ENCODE peak calls at places on chromosomes 16 and 17, in five cellular contexts. E, K, D, N and F are unnamed samples.

GRCh38 chr17:69607162-69607834 is 192.8 kb downstream of the MAP2K6 start:
- DNase-seq in E (peak; percentile 81), K (peak; percentile 68), D (peak; percentile 77), N (peak; percentile 89), F (peak; percentile 75)

GRCh38 chr17:76014100-76014924 is 12.8 kb downstream of the EVPL start:
- DNase-seq in E (peak; percentile 90), K (peak; percentile 72), D (peak; percentile 48), N (peak; percentile 59), F (peak; percentile 81)

GRCh38 chr17:39979865-39980401 is 674 bp upstream of the PSMD3 start:
- DNase-seq in E (no peak), K (peak; percentile 48), D (no peak), N (no peak), F (peak; percentile 32)

GRCh38 chr16:14304891-14305459 is 233.9 kb downstream of the MRTFB start:
- DNase-seq in E (no peak), K (no peak), D (no peak), N (no peak), F (no peak)

GRCh38 chr17:1031711-1032110 is 34.8 kb downstream of the TIMM22 start:
- DNase-seq in E (peak; percentile 90), K (no peak), D (peak; percentile 83), N (no peak), F (peak; percentile 50)

GRCh38 chr17:34990921-34991365 is 10.6 kb downstream of the LIG3 start:
- DNase-seq in E (no peak), K (no peak), D (no peak), N (no peak), F (peak; percentile 57)

GRCh38 chr16:23060458-23061320 is 88.6 kb downstream of the USP31 start:
- DNase-seq in E (no peak), K (peak; percentile 89), D (peak; percentile 57), N (peak; percentile 78), F (no peak)

GRCh38 chr16:50640391-50640790 is 40.7 kb downstream of the SNX20 start:
- DNase-seq in E (no peak), K (no peak), D (no peak), N (no peak), F (no peak)

GRCh38 chr17:37562016-37562745 is 47.0 kb downstream of the SYNRG start:
- DNase-seq in E (no peak), K (no peak), D (no peak), N (no peak), F (no peak)

GRCh38 chr17:65855245-65855644 is 293.8 kb upstream of the AXIN2 start:
- DNase-seq in E (no peak), K (no peak), D (no peak), N (peak; percentile 30), F (no peak)

GRCh38 chr16:66286527-66286926 is 80.0 kb upstream of the CDH5 start:
- DNase-seq in E (no peak), K (no peak), D (no peak), N (no peak), F (no peak)

GRCh38 chr17:64492481-64493109 is 4.3 kb downstream of the POLG2 start:
- DNase-seq in E (no peak), K (no peak), D (no peak), N (peak; percentile 51), F (no peak)

GRCh38 chr17:32629563-32630190 is 142.9 kb downstream of the CDK5R1 start:
- DNase-seq in E (no peak), K (no peak), D (no peak), N (no peak), F (no peak)

GRCh38 chr16:3618782-3619166 is 7.4 kb upstream of the SLX4 start:
- DNase-seq in E (no peak), K (no peak), D (no peak), N (no peak), F (no peak)

GRCh38 chr17:77802811-77803220 is 155.7 kb upstream of the TNRC6C start:
- DNase-seq in E (peak; percentile 29), K (no peak), D (no peak), N (no peak), F (no peak)

GRCh38 chr17:2796164-2797140 is at the start of gene RAP1GAP2:
- DNase-seq in E (peak; percentile 88), K (no peak), D (peak; percentile 62), N (no peak), F (peak; percentile 92)

GRCh38 chr17:58331815-58332719 is 3.5 kb upstream of the TSPOAP1 start:
- DNase-seq in E (peak; percentile 93), K (no peak), D (peak; percentile 74), N (no peak), F (peak; percentile 95)

GRCh38 chr17:68491381-68491849 is 20.8 kb upstream of the PRKAR1A start:
- DNase-seq in E (no peak), K (no peak), D (peak; percentile 33), N (no peak), F (no peak)

GRCh38 chr17:42674755-42675347 is 1.9 kb downstream of the PLEKHH3 start:
- DNase-seq in E (peak; percentile 78), K (no peak), D (no peak), N (no peak), F (no peak)

GRCh38 chr17:63780507-63780906 is 6.5 kb downstream of the DDX42 start:
- DNase-seq in E (no peak), K (no peak), D (no peak), N (peak; percentile 7), F (no peak)

GRCh38 chr17:78327880-78328279 is 32.0 kb downstream of the SOCS3 start:
- DNase-seq in E (peak; percentile 39), K (no peak), D (no peak), N (no peak), F (no peak)

GRCh38 chr16:56506941-56507340 is 12.9 kb downstream of the BBS2 start:
- DNase-seq in E (no peak), K (no peak), D (no peak), N (peak; percentile 92), F (no peak)

GRCh38 chr17:74860999-74861553 is 1.4 kb upstream of the GRIN2C start:
- DNase-seq in E (no peak), K (no peak), D (no peak), N (no peak), F (no peak)

GRCh38 chr16:54540525-54541180 is 254.1 kb upstream of the IRX3 start:
- DNase-seq in E (no peak), K (no peak), D (no peak), N (no peak), F (peak; percentile 28)

GRCh38 chr16:82639666-82640336 is 13.0 kb downstream of the CDH13 start:
- DNase-seq in E (no peak), K (peak; percentile 46), D (peak; percentile 57), N (peak; percentile 85), F (peak; percentile 82)

DNA sequence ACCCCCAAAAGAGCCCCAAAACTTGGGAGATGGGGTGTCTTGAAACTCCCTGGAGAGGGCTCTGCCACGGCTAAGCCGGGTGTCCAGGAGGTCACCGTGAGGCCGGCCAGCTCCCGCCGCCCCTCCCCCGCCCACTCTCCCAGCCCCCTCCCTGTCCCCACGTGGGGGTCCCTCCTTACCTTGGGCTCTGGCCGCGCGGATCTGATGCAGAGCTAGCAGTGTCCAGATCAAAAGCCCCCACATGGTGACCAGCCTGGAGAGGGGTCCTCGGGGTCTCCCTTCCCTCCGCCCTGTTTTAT is 450 bp downstream of the SDK2 start:
- DNase-seq in E (no peak), K (no peak), D (no peak), N (no peak), F (no peak)
- H3K4me3 ChIP-seq in E (peak overlapping the region; percentile 44), K (no peak overlapping the region), D (peak overlapping the region; percentile 71), N (no peak overlapping the region), F (no peak overlapping the region)

GRCh38 chr17:28711723-28712036 is at the start of gene PROCA1:
- DNase-seq in E (peak; percentile 90), K (no peak), D (no peak), N (no peak), F (no peak)

GRCh38 chr17:28714281-28714680 is 2.6 kb upstream of the PROCA1 start:
- DNase-seq in E (no peak), K (no peak), D (no peak), N (no peak), F (no peak)

GRCh38 chr17:28710948-28711722 is 553 bp downstream of the PROCA1 start:
- DNase-seq in E (peak; percentile 97), K (peak; percentile 86), D (peak; percentile 90), N (peak; percentile 93), F (peak; percentile 93)

GRCh38 chr17:28712705-28713415 is 1.2 kb upstream of the PROCA1 start:
- DNase-seq in E (peak; percentile 27), K (no peak), D (no peak), N (no peak), F (peak; percentile 19)

DNA sequence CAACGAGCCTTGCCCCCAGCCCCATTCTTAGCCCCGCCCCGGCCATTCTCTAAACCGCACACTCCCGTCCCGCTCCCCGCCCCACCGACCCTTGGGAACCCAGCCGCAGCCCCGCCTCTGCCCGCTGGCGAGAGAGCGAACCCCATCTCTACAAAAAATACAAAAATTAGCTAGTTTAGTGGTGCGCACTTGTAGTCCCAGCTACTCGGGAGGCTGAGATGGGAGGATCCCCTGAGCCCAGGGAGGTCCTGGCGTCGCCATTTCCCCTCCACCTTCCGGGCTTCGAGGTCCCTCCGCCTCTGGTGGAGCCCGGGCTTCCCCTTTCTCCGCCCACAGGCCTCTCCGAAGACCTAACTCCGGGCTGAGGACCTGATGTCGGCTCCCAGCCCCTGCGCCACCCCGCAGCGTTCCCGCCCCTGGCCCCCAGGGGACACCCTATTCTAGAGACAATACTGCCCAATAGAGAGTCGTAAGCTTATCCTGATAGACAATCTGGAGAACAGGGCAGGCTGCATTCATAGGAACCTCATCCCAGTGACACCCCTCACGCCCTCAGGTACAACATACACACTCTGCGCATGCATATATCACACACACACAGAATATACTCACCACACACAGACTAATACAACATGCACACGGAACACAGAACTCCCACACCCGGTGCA is 483 bp upstream of the PROCA1 start:
- DNase-seq in E (peak; percentile 88), K (no peak), D (peak; percentile 63), N (no peak), F (peak; percentile 66)
- TF ChIP-seq CTCF in E (no peak), K (no peak), D (no peak), N (no peak), F (no peak)

GRCh38 chr17:82287849-82288601 is 14.5 kb upstream of the CSNK1D start:
- DNase-seq in E (peak; percentile 96), K (peak; percentile 97), D (peak; percentile 83), N (peak; percentile 73), F (peak; percentile 97)

GRCh38 chr17:82288602-82288927 is 15.1 kb upstream of the CSNK1D start:
- DNase-seq in E (no peak), K (no peak), D (no peak), N (no peak), F (no peak)

GRCh38 chr17:82289822-82290541 is 16.5 kb upstream of the CSNK1D start:
- DNase-seq in E (no peak), K (peak; percentile 53), D (no peak), N (no peak), F (peak; percentile 34)

GRCh38 chr17:82285141-82285540 is 11.6 kb upstream of the CSNK1D start:
- DNase-seq in E (no peak), K (no peak), D (no peak), N (peak; percentile 39), F (no peak)

GRCh38 chr17:82287013-82287848 is 13.7 kb upstream of the CSNK1D start:
- DNase-seq in E (no peak), K (no peak), D (no peak), N (no peak), F (no peak)
- H3K4me1 ChIP-seq in E (peaks cover 30% of the 10 kb centered on the region), K (peaks cover 77% of the 10 kb centered on the region), D (peaks cover 45% of the 10 kb centered on the region), N (peaks cover 17% of the 10 kb centered on the region), F (peaks cover 28% of the 10 kb centered on the region)

DNA sequence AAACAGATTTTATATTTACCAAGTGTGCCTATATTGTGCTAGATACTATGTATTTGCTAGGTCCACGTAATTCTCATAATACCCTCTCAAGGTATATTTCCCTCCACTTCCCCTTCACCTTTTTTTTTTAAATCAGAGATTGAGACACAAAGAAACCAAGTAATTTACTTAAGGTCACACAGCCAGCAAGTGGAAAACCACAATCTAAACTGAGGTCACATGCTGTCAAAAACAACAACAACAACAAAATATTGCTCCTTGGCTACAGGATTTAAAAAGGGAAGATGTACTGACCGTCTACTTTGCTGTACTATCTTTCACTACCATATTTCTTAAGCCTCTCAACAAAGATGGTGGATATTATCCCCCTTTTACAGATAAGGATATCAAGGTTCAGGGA is 15.8 kb downstream of the BLMH start:
- DNase-seq in E (no peak), K (no peak), D (no peak), N (no peak), F (no peak)
- H3K4me3 ChIP-seq in E (no peak overlapping the region), K (no peak overlapping the region), D (no peak overlapping the region), N (no peak overlapping the region), F (no peak overlapping the region)